ENCODE peak calls at places on chromosomes 4 and X, in six cellular contexts. U, F, J, I, O and N are unnamed samples.

GRCh38 chr4:130077275-130077674 is 981.3 kb downstream of the C4orf33 start:
- DNase-seq in U (no peak), F (no peak), J (peak; percentile 12), I (no peak), O (no peak), N (no peak)

GRCh38 chrX:40167240-40168182 is 69.8 kb upstream of the BCOR start:
- DNase-seq in U (peak; percentile 58), F (no peak), J (no peak), I (no peak), O (peak; percentile 77), N (no peak)

GRCh38 chr4:15006416-15007024 is 4.2 kb downstream of the CPEB2 start:
- DNase-seq in U (peak; percentile 42), F (peak; percentile 18), J (peak; percentile 19), I (no peak), O (no peak), N (no peak)

GRCh38 chr4:158094413-158095110 is 78.3 kb downstream of the GASK1B start:
- DNase-seq in U (peak; percentile 38), F (peak; percentile 71), J (peak; percentile 96), I (no peak), O (no peak), N (no peak)

GRCh38 chr4:71338846-71339593 is at the start of gene SLC4A4:
- DNase-seq in U (peak; percentile 80), F (peak; percentile 91), J (peak; percentile 81), I (no peak), O (no peak), N (no peak)

GRCh38 chrX:102765794-102766193 is 45.3 kb downstream of the GPRASP3 start:
- DNase-seq in U (peak; percentile 74), F (peak; percentile 68), J (peak; percentile 44), I (no peak), O (no peak), N (no peak)

GRCh38 chr4:148026022-148026421 is 294.1 kb downstream of the ARHGAP10 start:
- DNase-seq in U (peak; percentile 95), F (peak; percentile 93), J (peak; percentile 97), I (no peak), O (no peak), N (no peak)

GRCh38 chr4:152083348-152083747 is 322.5 kb upstream of the GATB start:
- DNase-seq in U (no peak), F (no peak), J (no peak), I (no peak), O (no peak), N (no peak)

GRCh38 chr4:111761531-111761930 is 383.7 kb upstream of the FAM241A start:
- DNase-seq in U (peak; percentile 47), F (no peak), J (peak; percentile 3), I (no peak), O (peak; percentile 11), N (no peak)

GRCh38 chr4:94877973-94878372 is 120.2 kb downstream of the BMPR1B start:
- DNase-seq in U (peak; percentile 72), F (peak; percentile 66), J (peak; percentile 53), I (no peak), O (no peak), N (no peak)

GRCh38 chr4:156158747-156159146 is 205.1 kb upstream of the CTSO start:
- DNase-seq in U (no peak), F (no peak), J (no peak), I (no peak), O (no peak), N (no peak)

GRCh38 chrX:132169554-132169953 is 41.7 kb upstream of the FRMD7 start:
- DNase-seq in U (no peak), F (no peak), J (no peak), I (no peak), O (no peak), N (no peak)

GRCh38 chr4:182144621-182145359 is 98.4 kb upstream of the TENM3 start:
- DNase-seq in U (peak; percentile 33), F (peak; percentile 22), J (no peak), I (peak; percentile 36), O (peak; percentile 53), N (peak; percentile 84)

GRCh38 chrX:30627818-30628652 is 25.2 kb upstream of the GK start:
- DNase-seq in U (no peak), F (no peak), J (no peak), I (no peak), O (no peak), N (no peak)

GRCh38 chrX:53930513-53931380 is 113.5 kb downstream of the PHF8 start:
- DNase-seq in U (peak; percentile 16), F (peak; percentile 65), J (peak; percentile 68), I (no peak), O (no peak), N (no peak)

GRCh38 chr4:74623041-74623440 is 171.3 kb downstream of the BTC start:
- DNase-seq in U (peak; percentile 51), F (peak; percentile 24), J (no peak), I (peak; percentile 8), O (peak; percentile 45), N (peak; percentile 5)

GRCh38 chrX:34866636-34867035 is 76.0 kb upstream of the FAM47B start:
- DNase-seq in U (peak; percentile 19), F (peak; percentile 41), J (peak; percentile 58), I (no peak), O (no peak), N (no peak)

DNA sequence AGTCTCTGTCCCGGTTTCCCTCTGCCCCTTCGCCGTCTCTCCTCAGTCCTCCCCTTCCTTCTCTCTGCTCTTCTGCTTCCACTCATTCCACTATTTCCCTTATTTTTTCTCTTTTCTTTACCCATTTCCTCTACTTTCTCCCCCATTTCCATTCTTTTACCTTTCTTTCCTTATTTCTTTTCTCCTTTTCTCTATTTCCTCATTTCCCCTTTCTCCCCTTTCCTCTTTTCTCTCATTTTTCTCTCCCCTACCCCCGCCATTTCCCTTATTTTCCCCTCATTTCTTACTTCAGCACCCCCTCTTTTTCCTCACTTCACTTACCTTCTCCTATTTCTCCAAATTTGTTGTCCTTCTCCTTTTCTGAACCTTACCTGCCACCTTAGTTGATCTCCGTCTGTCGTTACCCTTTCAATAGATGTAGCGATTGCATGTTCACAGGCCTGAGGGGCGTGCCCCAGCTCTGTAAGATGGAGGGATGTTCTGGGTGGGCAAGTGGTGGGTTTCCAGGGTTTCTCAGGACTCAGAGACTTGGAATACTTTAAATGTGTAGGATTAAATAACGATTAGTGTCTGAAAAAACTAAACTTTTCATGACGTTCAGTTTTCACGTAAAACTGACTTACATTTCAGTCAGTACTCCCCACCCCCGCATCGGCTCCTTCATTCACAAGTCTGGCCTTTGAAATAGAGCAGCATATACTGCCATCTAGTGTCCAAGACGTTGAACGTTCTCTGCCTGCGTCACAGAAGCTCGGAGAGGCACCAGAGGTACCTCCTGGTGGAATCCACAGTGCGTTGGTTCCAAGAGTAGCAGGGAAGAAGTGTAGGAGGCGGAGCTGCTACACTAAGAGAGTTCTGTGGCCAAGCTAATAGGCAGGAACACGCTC is 641 bp upstream of the NCBP2L start:
- DNase-seq in U (peak; percentile 89), F (peak; percentile 87), J (peak; percentile 80), I (peak; percentile 70), O (peak; percentile 92), N (peak; percentile 73)
- H2AFZ ChIP-seq in U (peak overlapping the region; percentile 91), F (peak overlapping the region; percentile 36), J (peak overlapping the region; percentile 59), I (peak overlapping the region; percentile 89), O (peak overlapping the region; percentile 87), N (peak overlapping the region; percentile 24)

GRCh38 chr4:42262701-42263490 is 110.4 kb upstream of the BEND4 start:
- DNase-seq in U (no peak), F (no peak), J (no peak), I (no peak), O (no peak), N (no peak)
- H2AFZ ChIP-seq in U (no peak overlapping the region), F (no peak overlapping the region), J (no peak overlapping the region), I (no peak overlapping the region), O (peak overlapping the region; percentile 24), N (no peak overlapping the region)

DNA sequence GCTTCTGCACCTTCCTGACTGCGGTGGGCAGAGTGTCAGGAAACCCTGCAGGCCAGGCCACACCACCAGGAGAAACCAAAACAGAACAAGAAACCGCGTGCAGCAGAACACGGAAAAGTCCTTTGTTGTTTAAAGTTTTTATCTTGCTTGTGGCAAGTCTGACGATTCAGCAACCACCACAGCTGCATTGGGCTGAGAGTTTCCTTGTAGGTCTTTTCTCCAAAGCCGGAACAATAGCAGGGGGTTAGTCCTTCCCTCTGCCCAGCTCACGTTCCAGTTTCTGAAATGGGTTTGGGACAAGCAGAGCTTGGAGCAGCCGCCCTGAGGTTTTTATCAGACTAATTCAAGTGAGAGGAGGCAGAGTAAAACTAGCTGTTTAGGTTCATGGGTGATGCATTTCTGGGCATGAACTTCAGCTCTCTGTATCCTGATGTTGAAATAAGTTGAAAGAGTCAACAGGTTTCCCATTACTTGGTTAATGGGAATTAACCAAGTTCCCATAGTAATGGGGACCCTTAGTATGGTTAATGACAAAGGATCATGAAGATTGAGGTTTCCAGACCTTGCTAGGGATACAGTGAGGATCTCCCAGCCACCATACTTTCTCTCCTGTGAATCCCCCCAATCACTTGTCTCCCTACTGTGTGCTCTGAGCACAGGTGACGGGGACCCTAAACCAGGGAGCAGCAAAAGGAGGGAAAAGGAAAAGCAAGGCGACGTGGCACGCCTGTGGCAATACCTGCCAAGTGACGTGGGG is 217.0 kb downstream of the PTTG2 start:
- DNase-seq in U (peak; percentile 53), F (peak; percentile 44), J (peak; percentile 46), I (no peak), O (no peak), N (no peak)
- H2AFZ ChIP-seq in U (no peak overlapping the region), F (peak overlapping the region; percentile 86), J (no peak overlapping the region), I (peak overlapping the region; percentile 43), O (no peak overlapping the region), N (no peak overlapping the region)

GRCh38 chr4:39469429-39470077 is 10.7 kb downstream of the LIAS start:
- DNase-seq in U (peak; percentile 92), F (peak; percentile 87), J (peak; percentile 81), I (peak; percentile 43), O (peak; percentile 76), N (peak; percentile 62)
- H2AFZ ChIP-seq in U (peak overlapping the region; percentile 68), F (no peak overlapping the region), J (peak overlapping the region; percentile 9), I (peak overlapping the region; percentile 47), O (no peak overlapping the region), N (peak overlapping the region; percentile 81)

DNA sequence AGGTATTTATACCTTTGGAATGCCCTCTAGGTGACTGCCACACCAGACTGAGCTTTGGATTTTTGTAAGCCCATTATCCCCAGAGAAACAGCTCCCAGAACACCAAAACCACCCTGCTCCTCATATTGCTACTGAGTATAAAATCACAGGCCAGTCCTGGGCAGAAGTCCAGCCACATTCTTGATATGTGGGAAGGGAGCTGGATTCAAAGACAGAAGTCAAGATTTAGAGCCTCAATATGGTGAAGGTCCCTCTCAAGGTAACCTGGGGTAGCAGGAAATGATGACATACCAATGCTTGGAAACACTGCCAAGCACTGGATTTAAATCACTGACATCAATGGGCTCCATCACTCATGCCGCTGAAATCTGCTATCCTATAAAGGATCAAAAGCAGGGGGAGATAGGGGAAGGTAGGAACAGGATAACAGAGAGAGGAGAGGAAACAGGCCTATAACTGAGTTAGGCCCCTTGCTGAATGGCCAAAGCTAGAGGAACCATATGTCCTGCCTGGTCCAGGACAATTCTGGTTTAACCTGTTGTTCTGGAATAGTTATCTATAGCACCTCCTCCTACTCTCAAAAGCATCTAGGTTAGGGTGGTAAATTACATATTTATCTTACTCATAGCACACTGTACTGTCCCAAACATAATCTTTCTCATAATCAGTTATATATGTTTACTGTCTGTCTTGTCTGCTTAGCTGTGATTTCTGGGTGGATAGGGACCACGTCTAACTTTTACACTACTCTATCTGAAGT is 83.7 kb upstream of the NHS start:
- DNase-seq in U (no peak), F (no peak), J (peak; percentile 6), I (no peak), O (no peak), N (no peak)
- H2AFZ ChIP-seq in U (no peak overlapping the region), F (no peak overlapping the region), J (no peak overlapping the region), I (no peak overlapping the region), O (no peak overlapping the region), N (no peak overlapping the region)

GRCh38 chrX:135713795-135714194 is 356 bp downstream of the CT45A1 start:
- DNase-seq in U (no peak), F (no peak), J (no peak), I (no peak), O (no peak), N (no peak)
- H2AFZ ChIP-seq in U (no peak overlapping the region), F (no peak overlapping the region), J (no peak overlapping the region), I (no peak overlapping the region), O (no peak overlapping the region), N (no peak overlapping the region)

GRCh38 chr4:81069706-81070331 is 39.3 kb downstream of the BMP3 start:
- DNase-seq in U (peak; percentile 79), F (peak; percentile 90), J (peak; percentile 70), I (peak; percentile 90), O (peak; percentile 89), N (peak; percentile 23)
- H2AFZ ChIP-seq in U (peak overlapping the region; percentile 15), F (peak overlapping the region; percentile 83), J (peak overlapping the region; percentile 73), I (no peak overlapping the region), O (no peak overlapping the region), N (no peak overlapping the region)